ENCODE peak calls at places on chromosome 3, in eight cellular contexts. O is esophagus muscularis mucosa; Q is kidney epithelial cell; L is EL; X is AG10803; H is NCI-H774; S is activated CD8-positive, alpha-beta memory T cell treated with anti-CD3 and anti-CD28 coated beads for 4 hours; Z is tibial nerve. I is an unnamed sample.

GRCh38 chr3:4963669-4964589 is 15.3 kb upstream of the BHLHE40 start:
- DNase-seq in O (no peak), Q (no peak), L (peak), X (no peak), H (no peak), S (no peak), Z (no peak), I (no peak)

GRCh38 chr3:172329070-172329469 is 119.2 kb downstream of the GHSR start:
- DNase-seq in O (no peak), Q (no peak), L (no peak), X (no peak), H (no peak), S (no peak), Z (no peak), I (no peak)

GRCh38 chr3:153624310-153625030 is 462.4 kb downstream of the RAP2B start:
- DNase-seq in O (no peak), Q (no peak), L (no peak), X (no peak), H (no peak), S (no peak), Z (no peak), I (no peak)

GRCh38 chr3:158918451-158918850 is 116.6 kb downstream of the MFSD1 start:
- DNase-seq in O (no peak), Q (no peak), L (no peak), X (no peak), H (no peak), S (no peak), Z (no peak), I (no peak)

GRCh38 chr3:73604491-73604890 is 20.2 kb downstream of the PDZRN3 start:
- DNase-seq in O (no peak), Q (no peak), L (no peak), X (peak), H (no peak), S (no peak), Z (no peak), I (no peak)

GRCh38 chr3:37183976-37184375 is 9.6 kb upstream of the LRRFIP2 start:
- DNase-seq in O (no peak), Q (no peak), L (no peak), X (peak), H (no peak), S (no peak), Z (peak), I (no peak)

GRCh38 chr3:46892285-46893145 is 15.0 kb downstream of the PTH1R start:
- DNase-seq in O (peak), Q (no peak), L (peak), X (peak), H (no peak), S (no peak), Z (peak), I (peak)

GRCh38 chr3:10434144-10434937 is 71.0 kb downstream of the ATP2B2 start:
- DNase-seq in O (no peak), Q (no peak), L (no peak), X (no peak), H (no peak), S (no peak), Z (no peak), I (no peak)

GRCh38 chr3:128714887-128715496 is 11.0 kb upstream of the RAB7A start:
- DNase-seq in O (no peak), Q (no peak), L (no peak), X (no peak), H (no peak), S (no peak), Z (no peak), I (no peak)

GRCh38 chr3:8223766-8224165 is 277.9 kb upstream of the LMCD1 start:
- DNase-seq in O (peak), Q (no peak), L (no peak), X (peak), H (no peak), S (no peak), Z (peak), I (no peak)